ENCODE peak calls at places on chromosomes 12 and 14, in seven cellular contexts. L is activated CD8-positive, alpha-beta memory T cell treated with anti-CD3 and anti-CD28 coated beads, Interleukin-2, amount 50 U/mL, for 48 hours; T is AG04450; X is stimulated activated CD4-positive, alpha-beta T cell treated with anti-CD3 and anti-CD28 coated beads, Interleukin-4, amount 100 ng/mL, for 1 hour; E is lung microvascular endothelial cell; S is left colon; K is A549. I is an unnamed sample.

GRCh38 chr14:99157246-99157645 is 114.8 kb downstream of the BCL11B start:
- DNase-seq in L (peak), T (no peak), X (no peak), E (no peak), S (no peak), K (no peak), I (no peak)

GRCh38 chr12:67270622-67271021 is 1.5 kb downstream of the CAND1 start:
- DNase-seq in L (no peak), T (no peak), X (no peak), E (no peak), S (no peak), K (no peak), I (no peak)

GRCh38 chr14:99239661-99240092 is 32.3 kb downstream of the BCL11B start:
- DNase-seq in L (no peak), T (no peak), X (no peak), E (no peak), S (no peak), K (no peak), I (no peak)

GRCh38 chr12:66901136-66901932 is 222.5 kb upstream of the GRIP1 start:
- DNase-seq in L (no peak), T (no peak), X (no peak), E (no peak), S (no peak), K (no peak), I (no peak)

GRCh38 chr12:131855521-131856142 is 27.4 kb downstream of the MMP17 start:
- DNase-seq in L (no peak), T (no peak), X (no peak), E (no peak), S (no peak), K (no peak), I (no peak)

GRCh38 chr14:104724407-104724980 is 465 bp downstream of the ADSS1 start:
- DNase-seq in L (peak), T (no peak), X (no peak), E (no peak), S (peak), K (peak), I (peak)

GRCh38 chr14:90675399-90675798 is 140.8 kb downstream of the TTC7B start:
- DNase-seq in L (no peak), T (no peak), X (no peak), E (no peak), S (no peak), K (no peak), I (no peak)

GRCh38 chr14:70018713-70019201 is 139.5 kb downstream of the SMOC1 start:
- DNase-seq in L (no peak), T (no peak), X (no peak), E (no peak), S (peak), K (no peak), I (no peak)

GRCh38 chr14:92039073-92039719 is 663 bp downstream of the TRIP11 start:
- DNase-seq in L (no peak), T (peak), X (peak), E (peak), S (peak), K (peak), I (peak)

GRCh38 chr12:19575307-19576243 is 136.3 kb downstream of the AEBP2 start:
- DNase-seq in L (no peak), T (no peak), X (no peak), E (peak), S (no peak), K (peak), I (peak)

GRCh38 chr14:59481407-59482119 is 2.6 kb downstream of the L3HYPDH start:
- DNase-seq in L (no peak), T (no peak), X (no peak), E (no peak), S (no peak), K (peak), I (no peak)

GRCh38 chr14:61463664-61464063 is 142.3 kb downstream of the PRKCH start:
- DNase-seq in L (no peak), T (no peak), X (no peak), E (no peak), S (no peak), K (no peak), I (no peak)

GRCh38 chr14:99757331-99758070 is 35.7 kb upstream of the EML1 start:
- DNase-seq in L (no peak), T (peak), X (no peak), E (peak), S (peak), K (peak), I (peak)

GRCh38 chr12:85923767-85924331 is 49.8 kb downstream of the NTS start:
- DNase-seq in L (no peak), T (no peak), X (no peak), E (peak), S (no peak), K (peak), I (peak)

GRCh38 chr12:101086490-101086889 is 123.5 kb downstream of the SLC5A8 start:
- DNase-seq in L (no peak), T (no peak), X (no peak), E (no peak), S (no peak), K (no peak), I (no peak)